ENCODE peak calls at places on chromosome 21, in ten cellular contexts. J is pancreas, M is coronary artery, V is astrocyte, T is psoas muscle, Z is esophagus squamous epithelium, G is uterus, Q is brain microvascular endothelial cell, Y is Panc1, C is tibial artery. O is an unnamed sample.

GRCh38 chr21:35611752-35612151 is 448.6 kb downstream of the SETD4 start:
- DNase-seq in J (no peak), Y (no peak), V (peak), Q (no peak), T (no peak), Z (no peak), G (no peak), C (no peak), M (no peak), O (no peak)

GRCh38 chr21:36756527-36756926 is 57.6 kb downstream of the SIM2 start:
- DNase-seq in Y (peak), V (peak), Q (peak), T (no peak), G (no peak), M (no peak), Z (no peak), J (no peak), C (no peak), O (no peak)

GRCh38 chr21:30199989-30200388 is 15.9 kb downstream of the CLDN8 start:
- DNase-seq in T (no peak), J (no peak), Y (no peak), Q (no peak), V (no peak), G (no peak), C (no peak), M (no peak), Z (no peak), O (no peak)

GRCh38 chr21:43916691-43917514 is 51.9 kb downstream of the AGPAT3 start:
- DNase-seq in C (no peak), V (no peak), Z (no peak), J (no peak), M (no peak), Q (no peak), T (no peak), Y (no peak), G (no peak), O (no peak)

GRCh38 chr21:26846036-26846931 is 1.1 kb upstream of the ADAMTS1 start:
- DNase-seq in T (peak), J (peak), V (peak), Z (no peak), C (peak), M (peak), G (peak), Y (no peak), Q (peak), O (peak)

GRCh38 chr21:40586575-40586974 is 260.4 kb downstream of the DSCAM start:
- DNase-seq in Z (no peak), M (no peak), Y (no peak), G (no peak), Q (no peak), T (no peak), J (no peak), C (no peak), V (no peak), O (no peak)

GRCh38 chr21:21076051-21076450 is 77.8 kb downstream of the NCAM2 start:
- DNase-seq in Z (no peak), G (no peak), Q (no peak), V (no peak), M (no peak), C (no peak), J (no peak), T (no peak), Y (no peak), O (no peak)

GRCh38 chr21:38448619-38449186 is 49.6 kb downstream of the ERG start:
- DNase-seq in C (no peak), T (no peak), G (no peak), V (no peak), M (no peak), Y (no peak), J (no peak), Q (no peak), Z (no peak), O (no peak)

GRCh38 chr21:46098303-46099141 is 610 bp downstream of the COL6A2 start:
- DNase-seq in V (no peak), Z (no peak), C (peak), Q (no peak), Y (no peak), T (peak), J (peak), G (peak), M (peak), O (peak)

GRCh38 chr21:16002872-16003466 is 273.2 kb downstream of the USP25 start:
- DNase-seq in M (no peak), V (no peak), T (no peak), Q (peak), Y (no peak), G (no peak), J (no peak), C (no peak), Z (no peak), O (no peak)
- TF ChIP-seq CTCF in M (no peak), V (peak), T (peak), Q (peak), Y (no peak), G (peak), J (no peak), C (peak), Z (no peak), O (peak)

GRCh38 chr21:16422702-16423101 is 692.9 kb downstream of the USP25 start:
- DNase-seq in C (no peak), V (peak), J (no peak), M (no peak), T (no peak), Q (no peak), Y (no peak), G (no peak), Z (no peak), O (peak)

GRCh38 chr21:16424331-16424749 is 694.6 kb downstream of the USP25 start:
- DNase-seq in J (no peak), T (no peak), Z (no peak), Y (no peak), M (no peak), V (peak), G (no peak), Q (peak), C (no peak), O (no peak)

GRCh38 chr21:16425297-16425696 is 695.5 kb downstream of the USP25 start:
- DNase-seq in G (no peak), Y (no peak), J (no peak), T (no peak), V (no peak), Z (no peak), C (no peak), M (no peak), Q (no peak), O (no peak)

GRCh38 chr21:16426936-16427335 is 697.2 kb downstream of the USP25 start:
- DNase-seq in G (no peak), Y (no peak), Q (no peak), J (no peak), Z (no peak), C (no peak), T (no peak), M (no peak), V (peak), O (no peak)

GRCh38 chr21:16423921-16424320 is 694.1 kb downstream of the USP25 start:
- DNase-seq in Z (no peak), J (no peak), M (no peak), Y (no peak), C (no peak), G (no peak), T (no peak), V (no peak), Q (no peak), O (no peak)
- H3K27ac ChIP-seq in Z (peak), J (no peak), M (peak), Y (peak), C (peak), G (peak), T (peak), V (peak), Q (no peak), O (peak)

DNA sequence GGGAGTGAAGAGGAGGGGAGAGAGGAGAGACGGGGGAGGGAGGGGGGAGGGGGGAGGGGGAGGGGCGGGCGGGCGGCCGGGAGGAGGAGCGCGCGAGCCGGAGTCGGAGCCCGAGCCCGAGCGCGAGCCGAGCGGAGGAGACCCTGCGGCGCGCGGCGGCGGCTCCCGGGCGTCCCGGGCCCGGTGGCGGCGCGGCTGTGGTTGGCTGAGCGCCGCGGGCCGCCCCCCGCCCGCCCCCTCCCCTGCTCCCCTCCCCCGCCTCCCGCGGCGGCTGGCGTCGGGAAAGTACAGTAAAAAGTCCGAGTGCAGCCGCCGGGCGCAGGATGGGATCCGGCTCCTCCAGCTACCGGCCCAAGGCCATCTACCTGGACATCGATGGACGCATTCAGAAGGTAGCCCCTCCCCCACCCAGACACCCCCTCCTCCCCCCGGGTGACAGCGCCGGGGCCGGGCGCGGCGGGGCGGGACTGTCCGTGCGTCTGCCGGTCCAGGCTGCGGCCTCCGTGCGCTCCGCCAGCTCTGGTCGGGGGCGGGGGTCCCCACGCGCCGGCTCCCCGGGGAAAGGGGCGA is at the start of gene PDE9A:
- DNase-seq in Q (no peak), V (no peak), G (peak), Y (no peak), T (peak), Z (no peak), J (peak), M (no peak), C (no peak), O (no peak)
- H3K4me3 ChIP-seq in Q (no peak), V (peak), G (peak), Y (peak), T (peak), Z (peak), J (peak), M (peak), C (peak), O (peak)

DNA sequence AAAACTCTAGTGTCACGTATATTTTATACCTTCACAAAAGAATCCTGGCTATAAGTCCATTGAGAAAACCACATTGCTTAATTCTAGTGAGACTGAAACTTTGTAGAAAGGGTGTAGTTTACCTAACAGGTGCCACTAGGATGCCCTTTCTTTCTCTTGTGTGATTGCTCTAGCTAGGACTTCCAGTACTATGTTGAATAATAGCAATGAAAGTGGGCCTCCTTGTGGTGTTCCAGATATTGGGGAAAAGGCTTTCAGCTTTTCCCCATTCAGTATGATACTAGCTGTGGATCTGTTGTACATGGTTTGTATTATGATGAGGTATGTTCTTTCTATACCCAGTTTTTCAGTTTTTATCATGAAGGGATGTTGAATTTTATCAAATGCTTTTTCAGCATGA is 39.7 kb upstream of the CHODL start:
- DNase-seq in M (no peak), Y (no peak), C (no peak), Z (no peak), G (no peak), V (no peak), T (no peak), J (no peak), Q (no peak), O (no peak)
- TF ChIP-seq CTCF in M (no peak), Y (no peak), C (no peak), Z (no peak), G (no peak), V (no peak), T (no peak), J (no peak), Q (no peak), O (no peak)

GRCh38 chr21:32525282-32525681 is 60.0 kb downstream of the TCP10L start:
- DNase-seq in Y (no peak), T (no peak), Z (no peak), V (no peak), G (no peak), Q (no peak), C (no peak), J (no peak), M (no peak), O (no peak)
- H3K27ac ChIP-seq in Y (no peak), T (peak), Z (no peak), V (no peak), G (peak), Q (no peak), C (no peak), J (no peak), M (no peak), O (no peak)

DNA sequence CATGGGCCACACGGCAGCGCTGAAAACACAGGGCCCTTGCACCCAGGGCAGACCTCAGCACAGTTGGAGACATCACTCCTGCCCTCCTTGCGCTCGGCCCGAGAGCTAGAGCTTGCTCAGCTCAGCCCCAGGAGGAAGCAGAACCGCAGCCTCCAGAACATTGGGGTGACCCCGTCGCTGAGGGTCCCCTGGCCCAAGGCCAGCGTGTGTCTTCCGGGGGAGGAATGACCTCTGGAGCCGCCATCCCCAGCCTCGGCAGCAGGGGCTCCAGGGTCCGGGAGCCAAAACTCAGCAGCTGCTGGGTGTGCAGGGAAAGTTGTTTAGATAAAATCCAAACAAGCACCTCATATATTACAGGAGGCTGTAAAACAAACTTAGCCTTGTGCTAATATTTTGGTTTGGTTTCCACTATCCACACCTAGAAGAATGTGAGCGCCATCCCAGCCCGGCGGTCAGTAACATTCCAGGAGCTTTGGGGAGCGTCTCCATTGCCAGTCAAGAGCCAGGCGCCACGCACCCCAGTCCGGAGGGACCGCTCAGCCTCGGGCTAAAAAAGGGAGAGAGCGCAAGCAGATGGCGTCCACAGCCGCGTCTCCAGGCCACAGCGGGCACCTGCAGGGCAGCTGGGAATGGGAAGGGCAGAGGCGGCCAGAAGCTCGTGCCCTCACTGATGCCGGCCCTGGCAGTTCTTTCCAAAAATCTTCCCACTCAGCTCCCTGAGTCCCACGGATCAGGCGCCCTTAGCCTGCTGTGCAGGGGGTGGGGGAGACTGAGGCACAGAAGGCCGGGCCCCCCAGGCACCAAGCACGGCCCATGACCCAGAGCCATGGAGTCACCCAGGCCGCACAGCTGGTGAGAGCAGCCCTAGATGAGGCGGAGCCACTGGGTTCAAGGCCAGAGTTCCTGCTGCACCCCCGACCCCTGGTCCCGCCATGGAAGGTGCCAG is 52.0 kb downstream of the SLX9 start:
- DNase-seq in T (peak), Y (no peak), M (no peak), C (no peak), G (no peak), V (no peak), Q (no peak), J (peak), Z (no peak), O (no peak)
- H3K4me3 ChIP-seq in T (no peak), Y (no peak), M (no peak), C (no peak), G (no peak), V (no peak), Q (no peak), J (no peak), Z (no peak), O (no peak)

O was measured in testis.